ENCODE peak calls at places on chromosomes 6 and 20, in ten cellular contexts. Q is T-helper 1 cell; F is SHP77; J is brain microvascular endothelial cell; Y is fibroblast of the conjunctiva; C is EL; G is activated naive CD8-positive, alpha-beta T cell treated with anti-CD3 and anti-CD28 coated beads, Interleukin-2, amount 10 ng/mL, durations not matched to agents 7 days and 5 days; N is astrocyte of the spinal cord; D is T follicular helper cell; O is NCI-H2081. E is an unnamed sample.

GRCh38 chr6:52725530-52726192 is 37.6 kb downstream of the GSTA2 start:
- DNase-seq in Q (no peak), F (peak), J (no peak), Y (no peak), C (no peak), G (no peak), N (peak), D (no peak), O (peak), E (no peak)

GRCh38 chr6:108277831-108278230 is 17.0 kb upstream of the SNX3 start:
- DNase-seq in Q (no peak), F (no peak), J (no peak), Y (no peak), C (peak), G (no peak), N (no peak), D (no peak), O (no peak), E (no peak)

GRCh38 chr6:69846770-69847506 is 19.4 kb upstream of the COL19A1 start:
- DNase-seq in Q (no peak), F (no peak), J (no peak), Y (no peak), C (no peak), G (no peak), N (no peak), D (no peak), O (no peak), E (peak)

GRCh38 chr20:21339499-21339898 is 36.4 kb downstream of the XRN2 start:
- DNase-seq in Q (no peak), F (no peak), J (no peak), Y (no peak), C (no peak), G (no peak), N (no peak), D (no peak), O (no peak), E (no peak)

GRCh38 chr6:74256387-74257180 is 560.6 kb downstream of the CD109 start:
- DNase-seq in Q (no peak), F (no peak), J (no peak), Y (no peak), C (no peak), G (no peak), N (no peak), D (no peak), O (no peak), E (peak)

GRCh38 chr6:150299873-150300485 is 68.8 kb upstream of the IYD start:
- DNase-seq in Q (no peak), F (peak), J (no peak), Y (no peak), C (no peak), G (no peak), N (no peak), D (no peak), O (no peak), E (no peak)

GRCh38 chr6:107539409-107539808 is 49.5 kb downstream of the SOBP start:
- DNase-seq in Q (no peak), F (peak), J (no peak), Y (no peak), C (peak), G (no peak), N (peak), D (no peak), O (no peak), E (peak)

GRCh38 chr6:25017932-25018581 is 82.3 kb upstream of the RIPOR2 start:
- DNase-seq in Q (peak), F (peak), J (peak), Y (peak), C (peak), G (peak), N (peak), D (peak), O (no peak), E (peak)

GRCh38 chr6:129828229-129828628 is 32.9 kb downstream of the TMEM244 start:
- DNase-seq in Q (no peak), F (no peak), J (no peak), Y (no peak), C (no peak), G (no peak), N (no peak), D (no peak), O (no peak), E (no peak)

GRCh38 chr20:59145926-59146800 is 17.5 kb upstream of the ZNF831 start:
- DNase-seq in Q (peak), F (no peak), J (no peak), Y (no peak), C (no peak), G (no peak), N (no peak), D (no peak), O (no peak), E (no peak)

GRCh38 chr20:50918403-50918802 is 12.8 kb downstream of the ADNP start:
- DNase-seq in Q (no peak), F (no peak), J (no peak), Y (peak), C (no peak), G (no peak), N (peak), D (no peak), O (no peak), E (no peak)

GRCh38 chr6:113476937-113477839 is 380.0 kb upstream of the MARCKS start:
- DNase-seq in Q (no peak), F (peak), J (no peak), Y (no peak), C (peak), G (no peak), N (no peak), D (no peak), O (no peak), E (no peak)

GRCh38 chr20:4217349-4217761 is 202.0 kb upstream of the RNF24 start:
- DNase-seq in Q (no peak), F (no peak), J (no peak), Y (no peak), C (peak), G (no peak), N (no peak), D (no peak), O (no peak), E (no peak)

GRCh38 chr6:112180095-112180820 is 74.1 kb downstream of the LAMA4 start:
- DNase-seq in Q (peak), F (peak), J (no peak), Y (peak), C (peak), G (no peak), N (peak), D (peak), O (peak), E (peak)

GRCh38 chr6:20802596-20802995 is 268.3 kb downstream of the CDKAL1 start:
- DNase-seq in Q (no peak), F (no peak), J (no peak), Y (no peak), C (no peak), G (no peak), N (no peak), D (no peak), O (no peak), E (no peak)

GRCh38 chr20:49878977-49879376 is 36.4 kb downstream of the SPATA2 start:
- DNase-seq in Q (no peak), F (no peak), J (no peak), Y (no peak), C (no peak), G (no peak), N (no peak), D (no peak), O (no peak), E (no peak)

GRCh38 chr20:41889125-41889870 is 271.1 kb upstream of the CHD6 start:
- DNase-seq in Q (no peak), F (peak), J (no peak), Y (no peak), C (no peak), G (no peak), N (peak), D (no peak), O (no peak), E (no peak)

GRCh38 chr20:22070546-22070945 is 365.1 kb downstream of the PAX1 start:
- DNase-seq in Q (no peak), F (no peak), J (peak), Y (peak), C (no peak), G (no peak), N (no peak), D (no peak), O (no peak), E (no peak)

GRCh38 chr6:43853066-43853650 is 83.1 kb downstream of the VEGFA start:
- DNase-seq in Q (no peak), F (no peak), J (no peak), Y (no peak), C (no peak), G (no peak), N (no peak), D (no peak), O (no peak), E (no peak)

GRCh38 chr6:125789576-125790402 is 971 bp upstream of the NCOA7 start:
- DNase-seq in Q (peak), F (peak), J (peak), Y (no peak), C (peak), G (peak), N (peak), D (no peak), O (peak), E (peak)

GRCh38 chr6:73800997-73801396 is 105.0 kb downstream of the CD109 start:
- DNase-seq in Q (no peak), F (no peak), J (no peak), Y (no peak), C (no peak), G (no peak), N (no peak), D (no peak), O (no peak), E (no peak)

GRCh38 chr6:36249010-36249409 is 20.9 kb upstream of the PNPLA1 start:
- DNase-seq in Q (no peak), F (no peak), J (peak), Y (no peak), C (peak), G (no peak), N (peak), D (no peak), O (no peak), E (peak)

GRCh38 chr20:54197621-54198604 is 10.0 kb upstream of the PFDN4 start:
- DNase-seq in Q (no peak), F (no peak), J (peak), Y (peak), C (peak), G (no peak), N (peak), D (no peak), O (no peak), E (no peak)

GRCh38 chr20:56200456-56200855 is 48.1 kb upstream of the MC3R start:
- DNase-seq in Q (no peak), F (no peak), J (no peak), Y (no peak), C (no peak), G (no peak), N (no peak), D (no peak), O (no peak), E (peak)

GRCh38 chr6:122610690-122611455 is 668 bp downstream of the PKIB start:
- DNase-seq in Q (peak), F (peak), J (no peak), Y (no peak), C (peak), G (peak), N (peak), D (no peak), O (peak), E (peak)

GRCh38 chr6:167881327-167881726 is 54.6 kb downstream of the AFDN start:
- DNase-seq in Q (no peak), F (no peak), J (no peak), Y (no peak), C (no peak), G (no peak), N (no peak), D (no peak), O (no peak), E (no peak)

GRCh38 chr20:62845818-62846527 is 15.6 kb downstream of the TCFL5 start:
- DNase-seq in Q (no peak), F (no peak), J (no peak), Y (no peak), C (no peak), G (no peak), N (peak), D (no peak), O (no peak), E (no peak)